ENCODE peak calls at places on chromosomes 6 and 20, in four cellular contexts. One of them, this sample, is unnamed.

GRCh38 chr6:121794630-121795029 is 359.2 kb downstream of the GJA1 start:
- DNase-seq in ovary: no peak
- DNase-seq in stomach: no peak
- DNase-seq in adrenal gland: peak
- DNase-seq in this sample: no peak

GRCh38 chr6:14074723-14075503 is 42.7 kb upstream of the CD83 start:
- DNase-seq in ovary: peak
- DNase-seq in stomach: no peak
- DNase-seq in adrenal gland: peak
- DNase-seq in this sample: no peak

GRCh38 chr6:45461486-45461885 is 83.8 kb upstream of the SUPT3H start:
- DNase-seq in ovary: no peak
- DNase-seq in stomach: no peak
- DNase-seq in adrenal gland: no peak
- DNase-seq in this sample: no peak

GRCh38 chr20:42112161-42112560 is 494.0 kb upstream of the CHD6 start:
- DNase-seq in ovary: no peak
- DNase-seq in stomach: no peak
- DNase-seq in adrenal gland: no peak
- DNase-seq in this sample: no peak

GRCh38 chr20:19849341-19850189 is 91.5 kb downstream of the RIN2 start:
- DNase-seq in ovary: no peak
- DNase-seq in stomach: no peak
- DNase-seq in adrenal gland: no peak
- DNase-seq in this sample: no peak

GRCh38 chr6:41636803-41637178 is 1.5 kb upstream of the MDFI start:
- DNase-seq in ovary: peak
- DNase-seq in stomach: peak
- DNase-seq in adrenal gland: peak
- DNase-seq in this sample: no peak

GRCh38 chr20:4780245-4780644 is 58.5 kb downstream of the PRND start:
- DNase-seq in ovary: no peak
- DNase-seq in stomach: no peak
- DNase-seq in adrenal gland: no peak
- DNase-seq in this sample: no peak

GRCh38 chr20:35307666-35308653 is 15.7 kb upstream of the FAM83C start:
- DNase-seq in ovary: no peak
- DNase-seq in stomach: peak
- DNase-seq in adrenal gland: no peak
- DNase-seq in this sample: peak

GRCh38 chr6:80214436-80215022 is 108.1 kb downstream of the BCKDHB start:
- DNase-seq in ovary: peak
- DNase-seq in stomach: peak
- DNase-seq in adrenal gland: peak
- DNase-seq in this sample: no peak

GRCh38 chr6:21827425-21828192 is 234.1 kb downstream of the SOX4 start:
- DNase-seq in ovary: no peak
- DNase-seq in stomach: no peak
- DNase-seq in adrenal gland: no peak
- DNase-seq in this sample: no peak
- TF ChIP-seq POLR2A in ovary: no peak
- TF ChIP-seq POLR2A in stomach: no peak
- TF ChIP-seq POLR2A in adrenal gland: no peak
- TF ChIP-seq POLR2A in this sample: no peak

GRCh38 chr20:44643596-44644383 is 7.7 kb downstream of the ADA start:
- DNase-seq in ovary: peak
- DNase-seq in stomach: peak
- DNase-seq in adrenal gland: peak
- DNase-seq in this sample: peak

GRCh38 chr20:44642203-44643153 is 9.0 kb downstream of the ADA start:
- DNase-seq in ovary: peak
- DNase-seq in stomach: peak
- DNase-seq in adrenal gland: peak
- DNase-seq in this sample: peak

GRCh38 chr20:44641305-44641704 is 10.2 kb downstream of the ADA start:
- DNase-seq in ovary: no peak
- DNase-seq in stomach: no peak
- DNase-seq in adrenal gland: no peak
- DNase-seq in this sample: no peak

GRCh38 chr20:44644384-44645131 is 6.9 kb downstream of the ADA start:
- DNase-seq in ovary: no peak
- DNase-seq in stomach: no peak
- DNase-seq in adrenal gland: no peak
- DNase-seq in this sample: no peak

DNA sequence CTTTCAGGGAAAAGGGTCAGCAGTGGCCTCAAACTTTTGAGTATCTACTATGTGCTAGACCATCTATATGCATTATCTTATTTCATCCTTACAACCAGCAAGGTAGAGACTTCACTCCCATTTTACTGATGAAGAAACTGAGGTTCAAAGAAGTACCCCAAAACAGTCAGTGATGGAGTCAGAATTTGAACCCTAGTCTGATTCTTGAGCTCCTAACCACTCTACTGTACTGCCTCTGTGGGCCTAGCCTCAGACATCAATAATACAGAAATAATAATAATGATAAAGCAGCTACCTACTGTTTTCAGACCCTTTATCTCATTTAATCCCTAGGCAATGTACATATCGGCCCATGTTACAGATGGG is 8.4 kb downstream of the ADA start:
- DNase-seq in ovary: no peak
- DNase-seq in stomach: no peak
- DNase-seq in adrenal gland: no peak
- DNase-seq in this sample: no peak
- TF ChIP-seq CTCF in ovary: no peak
- TF ChIP-seq CTCF in stomach: no peak
- TF ChIP-seq CTCF in adrenal gland: no peak
- TF ChIP-seq CTCF in this sample: no peak

GRCh38 chr6:54868556-54868955 is 22.0 kb downstream of the FAM83B start:
- DNase-seq in ovary: no peak
- DNase-seq in stomach: no peak
- DNase-seq in adrenal gland: no peak
- DNase-seq in this sample: no peak
- H3K4me3 ChIP-seq in ovary: no peak
- H3K4me3 ChIP-seq in stomach: no peak
- H3K4me3 ChIP-seq in adrenal gland: no peak
- H3K4me3 ChIP-seq in this sample: no peak

DNA sequence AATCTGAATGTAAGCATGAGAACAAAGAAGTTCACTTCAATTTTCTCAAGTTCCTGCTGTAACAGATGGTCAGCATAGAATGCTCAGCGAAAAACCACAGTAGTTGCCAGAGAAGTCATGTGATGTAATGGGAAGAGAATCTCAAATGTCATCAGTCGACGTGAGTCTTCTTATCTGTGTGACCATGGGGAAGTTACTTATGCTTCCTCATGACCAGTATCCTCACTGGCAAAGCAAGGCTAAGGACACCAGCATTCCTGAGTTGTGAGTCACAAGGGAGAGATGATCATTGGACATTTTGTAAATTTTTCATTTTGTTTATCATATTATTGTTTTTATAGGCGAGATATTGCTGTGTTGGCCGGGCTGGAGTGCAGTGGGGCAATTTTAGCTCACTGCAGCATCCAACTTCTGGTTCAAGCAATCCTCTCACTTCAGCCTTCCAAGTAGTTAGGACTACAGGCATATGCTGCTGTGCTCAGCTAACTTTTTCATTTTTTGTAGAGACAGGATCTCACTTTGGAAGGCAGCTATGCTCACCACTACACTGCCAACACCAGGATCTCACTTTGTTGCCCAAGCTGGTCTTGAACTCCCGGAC is 21.9 kb downstream of the SGK1 start:
- DNase-seq in ovary: peak
- DNase-seq in stomach: no peak
- DNase-seq in adrenal gland: peak
- DNase-seq in this sample: peak
- TF ChIP-seq POLR2A in ovary: no peak
- TF ChIP-seq POLR2A in stomach: no peak
- TF ChIP-seq POLR2A in adrenal gland: no peak
- TF ChIP-seq POLR2A in this sample: no peak

GRCh38 chr6:44113396-44113795 is 13.9 kb downstream of the MRPL14 start:
- DNase-seq in ovary: no peak
- DNase-seq in stomach: no peak
- DNase-seq in adrenal gland: no peak
- DNase-seq in this sample: no peak
- TF ChIP-seq CTCF in ovary: no peak
- TF ChIP-seq CTCF in stomach: no peak
- TF ChIP-seq CTCF in adrenal gland: no peak
- TF ChIP-seq CTCF in this sample: no peak

This sample was measured in tibial nerve.